ENCODE peak calls at places on chromosome 21, in ten cellular contexts. C is colonic mucosa, L is body of pancreas, X is HAP-1, D is A549, N is aorta, O is A673, F is PC-3, H is heart right ventricle, M is cardiac muscle cell. G is an unnamed sample.

GRCh38 chr21:16308269-16308668 is 578.5 kb downstream of the USP25 start:
- DNase-seq in C (no peak), L (no peak), X (peak; percentile 58), D (no peak), N (no peak), O (no peak), F (no peak), H (no peak), M (peak; percentile 35), G (no peak)

GRCh38 chr21:26844258-26845065 is 747 bp downstream of the ADAMTS1 start:
- DNase-seq in C (peak; percentile 29), L (peak; percentile 56), X (peak; percentile 65), D (no peak), N (peak; percentile 86), O (peak; percentile 54), F (peak; percentile 33), H (peak; percentile 68), M (peak; percentile 61), G (no peak)

GRCh38 chr21:16454371-16454770 is 724.6 kb downstream of the USP25 start:
- DNase-seq in C (no peak), L (no peak), X (no peak), D (no peak), N (no peak), O (no peak), F (no peak), H (no peak), M (peak; percentile 51), G (no peak)

GRCh38 chr21:42513151-42513984 is at the start of gene SLC37A1:
- DNase-seq in C (peak; percentile 46), L (no peak), X (no peak), D (no peak), N (no peak), O (peak; percentile 13), F (peak; percentile 44), H (no peak), M (no peak), G (peak; percentile 32)

GRCh38 chr21:26127918-26128317 is 42.7 kb downstream of the APP start:
- DNase-seq in C (no peak), L (no peak), X (no peak), D (no peak), N (no peak), O (peak; percentile 63), F (peak; percentile 46), H (no peak), M (peak; percentile 45), G (no peak)

GRCh38 chr21:34221331-34222030 is 142.3 kb upstream of the KCNE2 start:
- DNase-seq in C (no peak), L (no peak), X (no peak), D (no peak), N (no peak), O (no peak), F (no peak), H (no peak), M (no peak), G (no peak)

GRCh38 chr21:43270800-43271261 is 102.0 kb downstream of the CRYAA start:
- DNase-seq in C (no peak), L (no peak), X (no peak), D (no peak), N (no peak), O (no peak), F (no peak), H (no peak), M (peak; percentile 10), G (no peak)

GRCh38 chr21:39093526-39093925 is 89.7 kb downstream of the PSMG1 start:
- DNase-seq in C (no peak), L (no peak), X (no peak), D (no peak), N (peak; percentile 64), O (no peak), F (no peak), H (no peak), M (no peak), G (no peak)

GRCh38 chr21:14880922-14881321 is 183.9 kb downstream of the NRIP1 start:
- DNase-seq in C (no peak), L (no peak), X (no peak), D (no peak), N (no peak), O (no peak), F (peak; percentile 91), H (no peak), M (peak; percentile 73), G (no peak)

GRCh38 chr21:30255679-30256078 is 27.1 kb downstream of the KRTAP24-1 start:
- DNase-seq in C (no peak), L (no peak), X (no peak), D (no peak), N (no peak), O (no peak), F (no peak), H (no peak), M (no peak), G (no peak)

GRCh38 chr21:24870633-24871032 is 736.6 kb downstream of the MRPL39 start:
- DNase-seq in C (no peak), L (no peak), X (no peak), D (no peak), N (no peak), O (no peak), F (no peak), H (no peak), M (no peak), G (no peak)

GRCh38 chr21:14603202-14603601 is 57.1 kb upstream of the SAMSN1 start:
- DNase-seq in C (no peak), L (no peak), X (no peak), D (no peak), N (no peak), O (no peak), F (peak; percentile 67), H (no peak), M (peak; percentile 73), G (no peak)

GRCh38 chr21:42840411-42841155 is 38.8 kb downstream of the WDR4 start:
- DNase-seq in C (no peak), L (no peak), X (no peak), D (no peak), N (peak; percentile 26), O (no peak), F (no peak), H (no peak), M (no peak), G (no peak)

GRCh38 chr21:33208534-33208933 is 21.2 kb upstream of the IFNAR2 start:
- DNase-seq in C (no peak), L (no peak), X (no peak), D (no peak), N (no peak), O (no peak), F (no peak), H (no peak), M (no peak), G (no peak)

GRCh38 chr21:14614287-14614686 is 68.2 kb upstream of the SAMSN1 start:
- DNase-seq in C (no peak), L (no peak), X (no peak), D (no peak), N (no peak), O (no peak), F (no peak), H (no peak), M (no peak), G (no peak)

GRCh38 chr21:42830456-42831455 is 48.6 kb downstream of the WDR4 start:
- DNase-seq in C (peak; percentile 20), L (no peak), X (no peak), D (no peak), N (no peak), O (peak; percentile 43), F (peak; percentile 19), H (no peak), M (no peak), G (no peak)

GRCh38 chr21:39681257-39681656 is 63.7 kb upstream of the IGSF5 start:
- DNase-seq in C (no peak), L (no peak), X (no peak), D (no peak), N (no peak), O (no peak), F (no peak), H (no peak), M (peak; percentile 23), G (no peak)

GRCh38 chr21:18545908-18546307 is 142.3 kb upstream of the TMPRSS15 start:
- DNase-seq in C (no peak), L (no peak), X (no peak), D (no peak), N (no peak), O (peak; percentile 1), F (peak; percentile 37), H (no peak), M (no peak), G (no peak)

GRCh38 chr21:10464975-10465374 is 56.4 kb upstream of the TPTE start:
- DNase-seq in C (no peak), L (no peak), X (no peak), D (no peak), N (no peak), O (no peak), F (no peak), H (no peak), M (no peak), G (no peak)
- H3K9me3 ChIP-seq in C (no peaks in the 10 kb centered on the region), L (no peaks in the 10 kb centered on the region), X (peaks cover 13% of the 10 kb centered on the region), D (peaks cover 2% of the 10 kb centered on the region), N (no peaks in the 10 kb centered on the region), O (peaks cover 80% of the 10 kb centered on the region), F (peaks cover 32% of the 10 kb centered on the region), H (peaks cover 12% of the 10 kb centered on the region), M (peaks cover 25% of the 10 kb centered on the region), G (no peaks in the 10 kb centered on the region)

GRCh38 chr21:35801388-35801787 is 258.9 kb downstream of the SETD4 start:
- DNase-seq in C (no peak), L (no peak), X (no peak), D (no peak), N (no peak), O (no peak), F (no peak), H (no peak), M (no peak), G (no peak)
- H3K9me3 ChIP-seq in C (no peaks in the 10 kb centered on the region), L (no peaks in the 10 kb centered on the region), X (no peaks in the 10 kb centered on the region), D (no peaks in the 10 kb centered on the region), N (no peaks in the 10 kb centered on the region), O (no peaks in the 10 kb centered on the region), F (no peaks in the 10 kb centered on the region), H (no peaks in the 10 kb centered on the region), M (no peaks in the 10 kb centered on the region), G (no peaks in the 10 kb centered on the region)

DNA sequence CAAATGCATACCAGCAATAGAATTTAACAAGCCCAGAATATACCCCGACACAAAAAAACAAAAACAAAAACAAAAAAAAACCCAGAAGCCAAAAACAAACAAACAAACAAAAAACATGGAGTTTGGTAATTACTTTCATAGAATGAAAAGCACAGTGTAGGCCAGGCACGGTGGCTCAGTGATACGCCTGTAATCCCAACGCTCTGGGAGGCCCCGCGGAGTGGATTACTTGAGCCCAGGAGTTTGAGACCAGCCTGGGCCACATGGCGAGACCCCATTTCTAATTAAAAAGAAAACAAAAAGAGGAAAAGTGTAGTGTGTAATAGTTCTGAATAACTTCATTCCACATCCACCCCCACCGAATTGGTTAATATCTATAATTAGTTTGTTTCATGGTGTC is 1265.7 kb downstream of the NCAM2 start:
- DNase-seq in C (no peak), L (no peak), X (no peak), D (no peak), N (no peak), O (no peak), F (no peak), H (no peak), M (no peak), G (no peak)
- H3K9me3 ChIP-seq in C (no peaks in the 10 kb centered on the region), L (no peaks in the 10 kb centered on the region), X (no peaks in the 10 kb centered on the region), D (no peaks in the 10 kb centered on the region), N (no peaks in the 10 kb centered on the region), O (peaks cover 5% of the 10 kb centered on the region), F (no peaks in the 10 kb centered on the region), H (no peaks in the 10 kb centered on the region), M (no peaks in the 10 kb centered on the region), G (peaks cover 3% of the 10 kb centered on the region)

DNA sequence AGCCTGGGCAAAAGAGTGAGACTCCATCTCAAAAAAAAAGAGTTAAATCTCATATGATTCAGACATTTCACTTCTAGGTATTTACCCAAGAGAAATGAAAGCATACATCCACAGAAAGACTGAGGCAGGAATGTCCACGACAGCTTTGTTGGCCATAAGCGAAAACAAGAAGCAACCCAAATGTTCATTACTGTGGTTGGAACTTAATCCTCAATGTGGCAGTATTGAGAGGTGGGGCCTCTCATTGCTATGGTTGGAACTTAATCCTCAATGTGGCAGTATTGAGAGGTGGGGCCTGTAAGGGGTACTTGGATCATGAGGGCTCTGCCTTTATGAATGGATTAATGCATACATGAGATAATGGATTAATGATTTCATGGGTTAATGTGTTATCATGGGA is 15.2 kb downstream of the C21orf58 start:
- DNase-seq in C (no peak), L (no peak), X (no peak), D (no peak), N (no peak), O (no peak), F (no peak), H (no peak), M (no peak), G (no peak)
- H3K9me3 ChIP-seq in C (no peaks in the 10 kb centered on the region), L (no peaks in the 10 kb centered on the region), X (no peaks in the 10 kb centered on the region), D (no peaks in the 10 kb centered on the region), N (no peaks in the 10 kb centered on the region), O (no peaks in the 10 kb centered on the region), F (no peaks in the 10 kb centered on the region), H (no peaks in the 10 kb centered on the region), M (no peaks in the 10 kb centered on the region), G (no peaks in the 10 kb centered on the region)